ENCODE peak calls at places on chromosomes 3 and 15, in nine cellular contexts. One of them, this sample, is unnamed.

GRCh38 chr15:92709064-92709463 is 53.5 kb upstream of the FAM174B start:
- DNase-seq in heart left ventricle: no peak
- DNase-seq in transverse colon: no peak
- DNase-seq in keratinocyte: no peak
- DNase-seq in mammary epithelial cell: peak; percentile 22
- DNase-seq in upper lobe of right lung: no peak
- DNase-seq in lower lobe of right lung: no peak
- DNase-seq in fibroblast of lung: no peak
- DNase-seq in tibial artery: no peak
- DNase-seq in this sample: no peak

GRCh38 chr15:77617507-77618285 is 15.0 kb downstream of the LINGO1 start:
- DNase-seq in heart left ventricle: no peak
- DNase-seq in transverse colon: no peak
- DNase-seq in keratinocyte: no peak
- DNase-seq in mammary epithelial cell: peak; percentile 27
- DNase-seq in upper lobe of right lung: no peak
- DNase-seq in lower lobe of right lung: no peak
- DNase-seq in fibroblast of lung: no peak
- DNase-seq in tibial artery: no peak
- DNase-seq in this sample: no peak

GRCh38 chr3:170357920-170358854 is 672 bp downstream of the SKIL start:
- DNase-seq in heart left ventricle: peak; percentile 91
- DNase-seq in transverse colon: peak; percentile 88
- DNase-seq in keratinocyte: no peak
- DNase-seq in mammary epithelial cell: peak; percentile 46
- DNase-seq in upper lobe of right lung: peak; percentile 95
- DNase-seq in lower lobe of right lung: peak; percentile 92
- DNase-seq in fibroblast of lung: peak; percentile 52
- DNase-seq in tibial artery: peak; percentile 91
- DNase-seq in this sample: peak; percentile 59

GRCh38 chr15:99916668-99917223 is 183.5 kb upstream of the LYSMD4 start:
- DNase-seq in heart left ventricle: peak; percentile 69
- DNase-seq in transverse colon: no peak
- DNase-seq in keratinocyte: no peak
- DNase-seq in mammary epithelial cell: no peak
- DNase-seq in upper lobe of right lung: no peak
- DNase-seq in lower lobe of right lung: no peak
- DNase-seq in fibroblast of lung: no peak
- DNase-seq in tibial artery: no peak
- DNase-seq in this sample: no peak

GRCh38 chr15:99435761-99436346 is 129.9 kb upstream of the MEF2A start:
- DNase-seq in heart left ventricle: no peak
- DNase-seq in transverse colon: peak; percentile 23
- DNase-seq in keratinocyte: no peak
- DNase-seq in mammary epithelial cell: no peak
- DNase-seq in upper lobe of right lung: no peak
- DNase-seq in lower lobe of right lung: no peak
- DNase-seq in fibroblast of lung: no peak
- DNase-seq in tibial artery: no peak
- DNase-seq in this sample: no peak

GRCh38 chr3:161423911-161424522 is 52.7 kb upstream of the SPTSSB start:
- DNase-seq in heart left ventricle: no peak
- DNase-seq in transverse colon: no peak
- DNase-seq in keratinocyte: no peak
- DNase-seq in mammary epithelial cell: peak; percentile 22
- DNase-seq in upper lobe of right lung: no peak
- DNase-seq in lower lobe of right lung: no peak
- DNase-seq in fibroblast of lung: peak; percentile 63
- DNase-seq in tibial artery: no peak
- DNase-seq in this sample: no peak

GRCh38 chr3:4351164-4351855 is 48.1 kb downstream of the SETMAR start:
- DNase-seq in heart left ventricle: no peak
- DNase-seq in transverse colon: no peak
- DNase-seq in keratinocyte: no peak
- DNase-seq in mammary epithelial cell: no peak
- DNase-seq in upper lobe of right lung: no peak
- DNase-seq in lower lobe of right lung: no peak
- DNase-seq in fibroblast of lung: peak; percentile 37
- DNase-seq in tibial artery: no peak
- DNase-seq in this sample: peak; percentile 65

GRCh38 chr3:9206287-9206686 is 43.2 kb downstream of the SRGAP3 start:
- DNase-seq in heart left ventricle: no peak
- DNase-seq in transverse colon: no peak
- DNase-seq in keratinocyte: no peak
- DNase-seq in mammary epithelial cell: no peak
- DNase-seq in upper lobe of right lung: no peak
- DNase-seq in lower lobe of right lung: no peak
- DNase-seq in fibroblast of lung: no peak
- DNase-seq in tibial artery: no peak
- DNase-seq in this sample: no peak

GRCh38 chr3:13581485-13582365 is 32.8 kb downstream of the FBLN2 start:
- DNase-seq in heart left ventricle: no peak
- DNase-seq in transverse colon: no peak
- DNase-seq in keratinocyte: no peak
- DNase-seq in mammary epithelial cell: no peak
- DNase-seq in upper lobe of right lung: peak; percentile 61
- DNase-seq in lower lobe of right lung: no peak
- DNase-seq in fibroblast of lung: peak; percentile 40
- DNase-seq in tibial artery: peak; percentile 64
- DNase-seq in this sample: peak; percentile 20

DNA sequence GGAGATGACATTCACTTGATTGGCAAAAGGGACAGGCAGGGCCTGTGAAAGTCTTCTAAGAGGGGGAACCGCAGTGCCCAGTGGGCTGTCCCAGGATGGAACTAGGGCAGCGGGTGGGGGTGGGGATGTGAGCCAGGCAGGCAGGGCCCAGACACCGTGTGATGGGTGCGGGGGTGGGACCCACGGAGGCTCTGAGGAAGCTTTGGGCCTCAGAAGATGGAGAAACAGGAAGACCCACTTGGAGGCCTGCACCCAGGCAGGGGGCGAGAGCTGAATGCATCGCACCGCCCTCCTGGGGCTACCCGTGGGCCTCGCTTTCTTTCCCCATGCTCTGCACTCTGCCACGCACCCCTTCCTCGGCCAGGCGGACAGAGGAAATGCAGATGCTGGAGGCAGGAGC is 32.9 kb upstream of the ACAD9 start:
- DNase-seq in heart left ventricle: no peak
- DNase-seq in transverse colon: no peak
- DNase-seq in keratinocyte: no peak
- DNase-seq in mammary epithelial cell: no peak
- DNase-seq in upper lobe of right lung: peak; percentile 84
- DNase-seq in lower lobe of right lung: peak; percentile 71
- DNase-seq in fibroblast of lung: no peak
- DNase-seq in tibial artery: no peak
- DNase-seq in this sample: no peak
- TF ChIP-seq CTCF in heart left ventricle: no peak
- TF ChIP-seq CTCF in transverse colon: no peak
- TF ChIP-seq CTCF in keratinocyte: no peak
- TF ChIP-seq CTCF in mammary epithelial cell: no peak
- TF ChIP-seq CTCF in upper lobe of right lung: no peak
- TF ChIP-seq CTCF in lower lobe of right lung: no peak
- TF ChIP-seq CTCF in fibroblast of lung: no peak
- TF ChIP-seq CTCF in tibial artery: no peak
- TF ChIP-seq CTCF in this sample: no peak

DNA sequence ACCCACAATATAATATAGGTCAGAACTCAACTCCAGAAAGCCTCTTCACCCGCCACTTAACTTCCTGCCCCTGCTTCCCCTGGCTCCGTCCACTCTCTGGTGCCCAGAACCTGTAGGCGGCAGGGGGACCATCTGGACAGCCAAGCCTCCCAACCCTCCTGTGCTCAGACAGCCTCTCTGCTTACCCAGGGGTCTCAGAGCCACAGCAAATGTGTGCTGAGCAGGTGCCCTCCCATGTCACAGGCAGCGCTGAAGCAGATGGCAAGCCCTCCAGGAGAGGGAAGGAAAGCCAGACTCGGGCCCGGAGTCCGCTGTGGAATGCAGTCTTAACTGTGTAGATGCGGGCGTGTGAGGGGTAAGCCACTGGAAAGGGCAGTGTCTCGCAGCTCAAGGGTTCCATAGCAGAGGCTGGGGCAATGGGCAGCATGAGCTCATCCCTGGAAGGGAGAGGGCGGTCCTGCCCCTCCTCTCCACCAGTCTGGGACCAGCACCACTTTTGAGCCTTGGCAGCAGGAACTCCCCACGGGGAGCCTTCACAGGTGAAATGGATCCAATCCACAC is 45.6 kb downstream of the UMPS start:
- DNase-seq in heart left ventricle: no peak
- DNase-seq in transverse colon: no peak
- DNase-seq in keratinocyte: no peak
- DNase-seq in mammary epithelial cell: no peak
- DNase-seq in upper lobe of right lung: no peak
- DNase-seq in lower lobe of right lung: no peak
- DNase-seq in fibroblast of lung: no peak
- DNase-seq in tibial artery: no peak
- DNase-seq in this sample: no peak
- H3K4me1 ChIP-seq in heart left ventricle: peaks cover 60% of the 10 kb centered on the region
- H3K4me1 ChIP-seq in transverse colon: peaks cover 44% of the 10 kb centered on the region
- H3K4me1 ChIP-seq in keratinocyte: peaks cover 23% of the 10 kb centered on the region
- H3K4me1 ChIP-seq in mammary epithelial cell: peaks cover 19% of the 10 kb centered on the region
- H3K4me1 ChIP-seq in upper lobe of right lung: peaks cover 44% of the 10 kb centered on the region
- H3K4me1 ChIP-seq in lower lobe of right lung: peaks cover 53% of the 10 kb centered on the region
- H3K4me1 ChIP-seq in fibroblast of lung: peaks cover 41% of the 10 kb centered on the region
- H3K4me1 ChIP-seq in tibial artery: peaks cover 84% of the 10 kb centered on the region
- H3K4me1 ChIP-seq in this sample: peaks cover 46% of the 10 kb centered on the region

GRCh38 chr15:89500397-89501270 is 4.3 kb upstream of the RHCG start:
- DNase-seq in heart left ventricle: no peak
- DNase-seq in transverse colon: no peak
- DNase-seq in keratinocyte: no peak
- DNase-seq in mammary epithelial cell: no peak
- DNase-seq in upper lobe of right lung: no peak
- DNase-seq in lower lobe of right lung: no peak
- DNase-seq in fibroblast of lung: no peak
- DNase-seq in tibial artery: peak; percentile 51
- DNase-seq in this sample: no peak
- TF ChIP-seq CTCF in heart left ventricle: no peak
- TF ChIP-seq CTCF in transverse colon: no peak
- TF ChIP-seq CTCF in keratinocyte: peak; percentile 69
- TF ChIP-seq CTCF in mammary epithelial cell: peak; percentile 56
- TF ChIP-seq CTCF in upper lobe of right lung: no peak
- TF ChIP-seq CTCF in lower lobe of right lung: no peak
- TF ChIP-seq CTCF in fibroblast of lung: no peak
- TF ChIP-seq CTCF in tibial artery: no peak
- TF ChIP-seq CTCF in this sample: peak; percentile 22

DNA sequence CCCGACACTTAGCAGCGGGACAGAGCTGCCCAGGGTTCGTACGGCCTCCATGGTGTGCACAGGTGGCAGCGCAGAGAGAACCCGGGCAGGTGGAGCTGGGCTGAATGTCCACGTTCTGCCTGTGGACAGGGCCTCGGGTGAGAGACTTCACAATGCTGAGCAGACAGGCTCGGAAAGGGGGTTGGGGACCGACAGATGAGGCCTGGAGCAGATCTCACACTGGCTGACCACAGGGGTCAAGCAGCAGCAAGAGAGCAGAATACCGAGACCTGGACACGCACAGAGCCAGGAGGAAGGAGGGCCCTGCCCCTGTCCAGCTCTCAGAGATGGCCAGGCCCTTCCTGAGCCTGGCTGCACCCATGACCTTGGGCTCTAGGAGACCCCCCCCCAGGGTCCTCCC is 83.0 kb downstream of the VGLL4 start:
- DNase-seq in heart left ventricle: peak; percentile 48
- DNase-seq in transverse colon: no peak
- DNase-seq in keratinocyte: no peak
- DNase-seq in mammary epithelial cell: no peak
- DNase-seq in upper lobe of right lung: no peak
- DNase-seq in lower lobe of right lung: no peak
- DNase-seq in fibroblast of lung: peak; percentile 32
- DNase-seq in tibial artery: peak; percentile 54
- DNase-seq in this sample: peak; percentile 50
- H3K4me1 ChIP-seq in heart left ventricle: peaks cover 71% of the 10 kb centered on the region
- H3K4me1 ChIP-seq in transverse colon: peaks cover 32% of the 10 kb centered on the region
- H3K4me1 ChIP-seq in keratinocyte: peaks cover 37% of the 10 kb centered on the region
- H3K4me1 ChIP-seq in mammary epithelial cell: peaks cover 42% of the 10 kb centered on the region
- H3K4me1 ChIP-seq in upper lobe of right lung: peaks cover 40% of the 10 kb centered on the region
- H3K4me1 ChIP-seq in lower lobe of right lung: peaks cover 25% of the 10 kb centered on the region
- H3K4me1 ChIP-seq in fibroblast of lung: peaks cover 23% of the 10 kb centered on the region
- H3K4me1 ChIP-seq in tibial artery: peaks cover 67% of the 10 kb centered on the region
- H3K4me1 ChIP-seq in this sample: peaks cover 49% of the 10 kb centered on the region

DNA sequence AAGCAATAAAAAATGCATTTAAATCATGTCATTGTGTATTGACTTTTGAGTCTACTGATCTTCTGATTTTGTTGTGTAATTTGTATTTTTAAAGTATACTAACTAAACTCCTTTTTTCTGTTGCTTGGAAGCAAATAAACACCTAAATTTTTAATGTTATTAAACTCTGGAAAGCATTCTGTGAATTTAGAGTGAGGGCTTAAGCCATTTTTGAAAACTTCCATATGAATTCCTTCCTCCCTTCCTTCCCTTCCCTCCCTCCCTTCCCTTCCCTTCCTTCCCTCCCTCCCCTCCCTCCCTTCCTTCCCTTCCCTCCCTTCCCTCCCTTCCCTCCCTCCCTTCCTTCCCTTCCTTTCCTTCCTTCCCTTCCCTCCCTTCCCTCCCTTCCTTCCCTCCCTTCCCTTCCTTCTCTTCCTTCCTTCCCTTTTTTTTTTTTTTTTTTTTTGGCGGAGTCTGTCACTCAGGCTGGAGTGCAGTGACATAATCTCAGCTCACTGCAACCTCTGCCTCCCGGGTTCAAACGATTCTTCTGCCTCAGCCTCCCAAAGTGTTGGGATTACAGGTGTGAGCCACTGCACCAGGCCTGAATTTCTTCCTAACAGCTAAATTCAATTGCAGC is 56.6 kb upstream of the SENP5 start:
- DNase-seq in heart left ventricle: no peak
- DNase-seq in transverse colon: no peak
- DNase-seq in keratinocyte: no peak
- DNase-seq in mammary epithelial cell: no peak
- DNase-seq in upper lobe of right lung: no peak
- DNase-seq in lower lobe of right lung: no peak
- DNase-seq in fibroblast of lung: no peak
- DNase-seq in tibial artery: no peak
- DNase-seq in this sample: peak; percentile 60
- TF ChIP-seq CTCF in heart left ventricle: no peak
- TF ChIP-seq CTCF in transverse colon: no peak
- TF ChIP-seq CTCF in keratinocyte: no peak
- TF ChIP-seq CTCF in mammary epithelial cell: no peak
- TF ChIP-seq CTCF in upper lobe of right lung: no peak
- TF ChIP-seq CTCF in lower lobe of right lung: no peak
- TF ChIP-seq CTCF in fibroblast of lung: no peak
- TF ChIP-seq CTCF in tibial artery: no peak
- TF ChIP-seq CTCF in this sample: no peak

DNA sequence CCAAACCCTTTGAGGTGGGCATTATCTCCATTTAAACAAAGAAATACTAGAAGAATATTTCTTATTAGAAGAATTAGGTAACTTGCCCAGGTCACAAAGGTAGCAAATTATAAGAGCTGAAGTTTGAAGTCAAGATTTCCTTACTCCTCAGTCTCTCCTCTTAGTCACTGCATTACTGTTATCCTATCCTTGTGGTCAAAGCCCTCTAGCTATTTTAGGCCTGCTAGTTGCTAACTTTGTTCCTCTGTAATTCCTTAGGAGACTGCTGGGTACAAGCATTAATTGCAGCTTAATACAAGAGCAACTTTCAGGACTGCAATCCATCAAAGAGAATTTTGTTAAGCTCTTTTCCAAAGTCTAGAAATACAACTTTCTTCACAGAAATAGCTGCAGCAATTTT is 528.2 kb downstream of the ZIC1 start:
- DNase-seq in heart left ventricle: no peak
- DNase-seq in transverse colon: no peak
- DNase-seq in keratinocyte: no peak
- DNase-seq in mammary epithelial cell: peak; percentile 53
- DNase-seq in upper lobe of right lung: no peak
- DNase-seq in lower lobe of right lung: no peak
- DNase-seq in fibroblast of lung: no peak
- DNase-seq in tibial artery: no peak
- DNase-seq in this sample: peak; percentile 53
- H3K4me1 ChIP-seq in heart left ventricle: no peaks in the 10 kb centered on the region
- H3K4me1 ChIP-seq in transverse colon: no peaks in the 10 kb centered on the region
- H3K4me1 ChIP-seq in keratinocyte: no peaks in the 10 kb centered on the region
- H3K4me1 ChIP-seq in mammary epithelial cell: no peaks in the 10 kb centered on the region
- H3K4me1 ChIP-seq in upper lobe of right lung: no peaks in the 10 kb centered on the region
- H3K4me1 ChIP-seq in lower lobe of right lung: no peaks in the 10 kb centered on the region
- H3K4me1 ChIP-seq in fibroblast of lung: no peaks in the 10 kb centered on the region
- H3K4me1 ChIP-seq in tibial artery: no peaks in the 10 kb centered on the region
- H3K4me1 ChIP-seq in this sample: peaks cover 5% of the 10 kb centered on the region